ENCODE peak calls at places on chromosome 11, in six cellular contexts. P is HCT116, Y is tibial artery, J is small intestine, K is body of pancreas, H is neural progenitor cell. N is an unnamed sample. For H3K4me1, the result is how much of the 10 kb centered on the place peaks cover.

GRCh38 chr11:68113986-68114385 is 7.2 kb downstream of the CHKA start:
- DNase-seq in P (no peak), Y (no peak), J (no peak), K (no peak), H (no peak), N (no peak)

GRCh38 chr11:77821349-77821851 is 456 bp downstream of the AAMDC start:
- DNase-seq in P (no peak), Y (peak), J (peak), K (peak), H (no peak), N (peak)

GRCh38 chr11:47139878-47140277 is 36.8 kb downstream of the ARFGAP2 start:
- DNase-seq in P (no peak), Y (no peak), J (no peak), K (no peak), H (no peak), N (no peak)

GRCh38 chr11:96037267-96037990 is 113.5 kb upstream of the MTMR2 start:
- DNase-seq in P (no peak), Y (no peak), J (peak), K (no peak), H (no peak), N (no peak)

GRCh38 chr11:15053201-15053685 is 20.1 kb upstream of the CALCB start:
- DNase-seq in P (peak), Y (no peak), J (no peak), K (no peak), H (no peak), N (no peak)

GRCh38 chr11:406796-407650 is 7.8 kb downstream of the SIGIRR start:
- DNase-seq in P (peak), Y (peak), J (peak), K (peak), H (peak), N (peak)

GRCh38 chr11:36261094-36261493 is 28.1 kb downstream of the COMMD9 start:
- DNase-seq in P (no peak), Y (no peak), J (no peak), K (no peak), H (no peak), N (no peak)

GRCh38 chr11:106369224-106369623 is 291.8 kb downstream of the AASDHPPT start:
- DNase-seq in P (no peak), Y (no peak), J (no peak), K (no peak), H (no peak), N (no peak)

GRCh38 chr11:37613031-37613430 is 1015.0 kb upstream of the RAG2 start:
- DNase-seq in P (no peak), Y (no peak), J (no peak), K (no peak), H (no peak), N (no peak)

GRCh38 chr11:22666700-22667439 is 459 bp downstream of the GAS2 start:
- DNase-seq in P (no peak), Y (no peak), J (peak), K (peak), H (peak), N (peak)

GRCh38 chr11:128552783-128553661 is 34.3 kb downstream of the ETS1 start:
- DNase-seq in P (no peak), Y (no peak), J (no peak), K (no peak), H (peak), N (no peak)

DNA sequence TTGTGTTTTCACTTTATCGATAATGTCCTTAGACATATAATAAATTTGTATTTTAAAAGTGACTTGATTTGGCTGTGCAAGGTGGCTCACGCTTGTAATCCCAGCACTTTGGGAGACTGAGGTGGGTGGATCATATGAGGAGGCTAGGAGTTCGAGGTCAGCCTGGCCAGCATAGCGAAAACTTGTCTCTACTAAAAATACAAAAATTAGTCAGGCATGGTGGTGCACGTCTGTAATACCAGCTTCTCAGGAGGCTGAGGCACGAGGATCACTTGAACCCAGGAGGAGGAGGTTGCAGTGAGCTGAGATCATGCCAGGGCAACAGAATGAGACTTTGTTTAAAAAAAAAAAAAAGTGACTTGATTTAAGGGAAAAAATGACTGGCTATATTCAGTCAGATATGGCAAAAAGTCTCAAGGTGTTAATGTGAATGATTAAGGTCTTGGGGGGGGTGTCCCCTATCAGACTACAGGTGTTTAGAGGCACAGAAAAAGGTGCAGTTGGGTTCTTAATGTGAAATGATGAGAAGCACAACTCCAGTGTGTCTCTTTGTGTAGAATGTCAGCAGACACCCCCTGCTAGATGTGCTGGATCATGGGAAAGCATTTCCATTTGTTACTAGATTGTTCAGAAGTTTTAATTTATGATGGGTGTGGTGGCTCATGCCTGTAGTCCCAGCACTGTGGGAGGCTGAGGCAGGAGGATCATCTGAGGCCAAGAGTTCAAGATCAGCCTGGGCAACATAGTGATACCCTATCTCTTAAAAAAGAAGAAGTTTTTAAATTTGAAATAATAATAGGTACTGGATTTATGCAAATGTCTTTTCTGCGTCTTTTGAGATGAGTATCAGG is 17.0 kb downstream of the NEAT1 start:
- DNase-seq in P (no peak), Y (peak), J (peak), K (no peak), H (no peak), N (peak)
- H3K4me1 ChIP-seq in P (under half), Y (half or more), J (under half), K (half or more), H (under half), N (half or more)

GRCh38 chr11:69307421-69307820 is 13.5 kb downstream of the MYEOV start:
- DNase-seq in P (no peak), Y (peak), J (no peak), K (no peak), H (no peak), N (no peak)

GRCh38 chr11:69304258-69304657 is 10.3 kb downstream of the MYEOV start:
- DNase-seq in P (no peak), Y (no peak), J (no peak), K (no peak), H (no peak), N (no peak)

GRCh38 chr11:69306821-69307220 is 12.9 kb downstream of the MYEOV start:
- DNase-seq in P (no peak), Y (peak), J (no peak), K (no peak), H (no peak), N (no peak)

GRCh38 chr11:69304686-69305085 is 10.7 kb downstream of the MYEOV start:
- DNase-seq in P (no peak), Y (no peak), J (no peak), K (no peak), H (no peak), N (no peak)

GRCh38 chr11:69305885-69306540 is 12.1 kb downstream of the MYEOV start:
- DNase-seq in P (no peak), Y (no peak), J (no peak), K (peak), H (no peak), N (no peak)
- H3K4me1 ChIP-seq in P (half or more), Y (under half), J (under half), K (under half), H (under half), N (under half)

GRCh38 chr11:10304495-10305261 is at the start of gene ADM:
- DNase-seq in P (peak), Y (peak), J (peak), K (peak), H (peak), N (peak)
- H3K4me1 ChIP-seq in P (half or more), Y (under half), J (under half), K (half or more), H (under half), N (under half)

DNA sequence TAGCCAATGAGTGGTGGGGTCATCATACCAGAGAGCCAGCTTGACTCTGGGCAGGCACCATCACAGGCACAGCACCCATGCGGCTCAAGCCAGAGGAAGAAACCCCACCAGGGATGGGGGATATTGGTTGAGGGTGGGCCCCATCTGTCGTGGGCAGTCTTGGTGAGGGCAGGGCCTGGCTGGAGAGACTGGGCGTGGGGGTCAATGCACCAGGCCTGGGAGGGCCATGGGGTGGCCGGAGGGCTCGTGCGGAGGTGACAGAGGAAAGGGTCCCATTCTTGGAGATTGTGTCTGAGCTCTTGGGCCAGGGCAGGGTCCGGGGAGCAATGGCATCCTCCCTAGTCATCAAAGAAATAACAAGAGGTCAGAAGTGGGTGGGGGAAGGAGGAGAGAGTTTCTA is 1.6 kb upstream of the VSIG2 start:
- DNase-seq in P (no peak), Y (no peak), J (no peak), K (no peak), H (no peak), N (no peak)
- H3K4me1 ChIP-seq in P (under half), Y (under half), J (under half), K (under half), H (under half), N (under half)

GRCh38 chr11:66904981-66905521 is 48.2 kb downstream of the LRFN4 start:
- DNase-seq in P (no peak), Y (no peak), J (no peak), K (no peak), H (no peak), N (no peak)
- H3K4me1 ChIP-seq in P (half or more), Y (under half), J (under half), K (under half), H (under half), N (under half)

GRCh38 chr11:86698634-86699033 is 26.2 kb upstream of the ME3 start:
- DNase-seq in P (no peak), Y (no peak), J (no peak), K (no peak), H (peak), N (no peak)

GRCh38 chr11:86704710-86705109 is 32.3 kb upstream of the ME3 start:
- DNase-seq in P (no peak), Y (no peak), J (no peak), K (no peak), H (no peak), N (no peak)

GRCh38 chr11:86703992-86704391 is 31.6 kb upstream of the ME3 start:
- DNase-seq in P (no peak), Y (no peak), J (no peak), K (no peak), H (no peak), N (no peak)

GRCh38 chr11:86699036-86699791 is 26.8 kb upstream of the ME3 start:
- DNase-seq in P (no peak), Y (no peak), J (no peak), K (no peak), H (no peak), N (no peak)

GRCh38 chr11:86702387-86702983 is 30.1 kb upstream of the ME3 start:
- DNase-seq in P (no peak), Y (no peak), J (no peak), K (no peak), H (no peak), N (no peak)
- H3K4me1 ChIP-seq in P (under half), Y (under half), J (under half), K (under half), H (under half), N (under half)